ENCODE peak calls at places on chromosomes 11 and 22, in five cellular contexts. One of them, this sample, is unnamed.
A peak's percentile ranks its signal among the peaks of the same experiment; 100 is the strongest.

GRCh38 chr11:76918941-76919386 is 58.2 kb downstream of the ACER3 start:
- DNase-seq in heart left ventricle: no peak
- DNase-seq in lower leg skin: no peak
- DNase-seq in transverse colon: peak; percentile 15
- DNase-seq in gastrocnemius medialis: peak; percentile 9
- DNase-seq in this sample: peak; percentile 37

GRCh38 chr11:126943319-126943718 is 57.3 kb downstream of the KIRREL3 start:
- DNase-seq in heart left ventricle: no peak
- DNase-seq in lower leg skin: no peak
- DNase-seq in gastrocnemius medialis: no peak
- DNase-seq in transverse colon: no peak
- DNase-seq in this sample: no peak

GRCh38 chr11:132142102-132142501 is 771.7 kb downstream of the NTM start:
- DNase-seq in lower leg skin: no peak
- DNase-seq in heart left ventricle: no peak
- DNase-seq in transverse colon: no peak
- DNase-seq in gastrocnemius medialis: no peak
- DNase-seq in this sample: no peak

GRCh38 chr22:19821523-19822300 is 33.0 kb downstream of the GNB1L start:
- DNase-seq in transverse colon: no peak
- DNase-seq in heart left ventricle: peak; percentile 24
- DNase-seq in gastrocnemius medialis: no peak
- DNase-seq in lower leg skin: peak; percentile 78
- DNase-seq in this sample: no peak

GRCh38 chr11:116533186-116533825 is 239.5 kb downstream of the BUD13 start:
- DNase-seq in transverse colon: no peak
- DNase-seq in lower leg skin: peak; percentile 78
- DNase-seq in gastrocnemius medialis: no peak
- DNase-seq in heart left ventricle: no peak
- DNase-seq in this sample: no peak

GRCh38 chr22:33000342-33001280 is 57.6 kb downstream of the SYN3 start:
- DNase-seq in lower leg skin: peak; percentile 92
- DNase-seq in heart left ventricle: peak; percentile 54
- DNase-seq in gastrocnemius medialis: peak; percentile 25
- DNase-seq in transverse colon: peak; percentile 27
- DNase-seq in this sample: peak; percentile 47

GRCh38 chr11:12889243-12889642 is 119.9 kb upstream of the RASSF10 start:
- DNase-seq in lower leg skin: no peak
- DNase-seq in gastrocnemius medialis: peak; percentile 45
- DNase-seq in transverse colon: no peak
- DNase-seq in heart left ventricle: peak; percentile 43
- DNase-seq in this sample: no peak

GRCh38 chr22:24156146-24156914 is 25.0 kb upstream of the SUSD2 start:
- DNase-seq in heart left ventricle: no peak
- DNase-seq in transverse colon: peak; percentile 54
- DNase-seq in lower leg skin: no peak
- DNase-seq in gastrocnemius medialis: no peak
- DNase-seq in this sample: peak; percentile 85

GRCh38 chr22:17597217-17597616 is 31.3 kb downstream of the ATP6V1E1 start:
- DNase-seq in gastrocnemius medialis: no peak
- DNase-seq in transverse colon: no peak
- DNase-seq in lower leg skin: peak; percentile 13
- DNase-seq in heart left ventricle: no peak
- DNase-seq in this sample: no peak

GRCh38 chr11:72411623-72412532 is 22.5 kb downstream of the CLPB start:
- DNase-seq in transverse colon: peak; percentile 25
- DNase-seq in gastrocnemius medialis: peak; percentile 27
- DNase-seq in lower leg skin: no peak
- DNase-seq in heart left ventricle: no peak
- DNase-seq in this sample: peak; percentile 61

GRCh38 chr11:88280673-88281316 is 56.7 kb downstream of the CTSC start:
- DNase-seq in heart left ventricle: no peak
- DNase-seq in transverse colon: no peak
- DNase-seq in lower leg skin: no peak
- DNase-seq in gastrocnemius medialis: no peak
- DNase-seq in this sample: no peak

GRCh38 chr11:11555228-11555627 is 66.6 kb downstream of the GALNT18 start:
- DNase-seq in lower leg skin: no peak
- DNase-seq in transverse colon: no peak
- DNase-seq in gastrocnemius medialis: no peak
- DNase-seq in heart left ventricle: peak; percentile 71
- DNase-seq in this sample: no peak

GRCh38 chr11:130849215-130849568 is 67.1 kb downstream of the SNX19 start:
- DNase-seq in transverse colon: no peak
- DNase-seq in gastrocnemius medialis: no peak
- DNase-seq in lower leg skin: no peak
- DNase-seq in heart left ventricle: no peak
- DNase-seq in this sample: no peak

GRCh38 chr11:78957481-78958245 is 383.0 kb upstream of the NARS2 start:
- DNase-seq in heart left ventricle: no peak
- DNase-seq in lower leg skin: peak; percentile 29
- DNase-seq in transverse colon: no peak
- DNase-seq in gastrocnemius medialis: no peak
- DNase-seq in this sample: no peak

GRCh38 chr22:19869497-19870152 is 15.0 kb upstream of the GNB1L start:
- DNase-seq in lower leg skin: peak; percentile 56
- DNase-seq in gastrocnemius medialis: no peak
- DNase-seq in heart left ventricle: no peak
- DNase-seq in transverse colon: no peak
- DNase-seq in this sample: no peak

GRCh38 chr22:24751518-24751917 is 23.0 kb downstream of the PIWIL3 start:
- DNase-seq in lower leg skin: no peak
- DNase-seq in transverse colon: no peak
- DNase-seq in heart left ventricle: no peak
- DNase-seq in gastrocnemius medialis: no peak
- DNase-seq in this sample: no peak

GRCh38 chr11:33557201-33557600 is 143.4 kb downstream of the C11orf91 start:
- DNase-seq in heart left ventricle: no peak
- DNase-seq in gastrocnemius medialis: no peak
- DNase-seq in transverse colon: no peak
- DNase-seq in lower leg skin: no peak
- DNase-seq in this sample: no peak

GRCh38 chr11:115408036-115408911 is 95.9 kb downstream of the CADM1 start:
- DNase-seq in lower leg skin: no peak
- DNase-seq in heart left ventricle: no peak
- DNase-seq in transverse colon: no peak
- DNase-seq in gastrocnemius medialis: no peak
- DNase-seq in this sample: no peak

GRCh38 chr22:42138972-42139371 is 8.4 kb upstream of the CYP2D6 start:
- DNase-seq in transverse colon: no peak
- DNase-seq in heart left ventricle: no peak
- DNase-seq in gastrocnemius medialis: no peak
- DNase-seq in lower leg skin: no peak
- DNase-seq in this sample: no peak

GRCh38 chr11:75867778-75868374 is 52.9 kb downstream of the UVRAG start:
- DNase-seq in gastrocnemius medialis: no peak
- DNase-seq in transverse colon: no peak
- DNase-seq in lower leg skin: no peak
- DNase-seq in heart left ventricle: no peak
- DNase-seq in this sample: peak; percentile 51

GRCh38 chr11:105670811-105671210 is 60.9 kb downstream of the GRIA4 start:
- DNase-seq in transverse colon: no peak
- DNase-seq in gastrocnemius medialis: no peak
- DNase-seq in lower leg skin: no peak
- DNase-seq in heart left ventricle: no peak
- DNase-seq in this sample: no peak

GRCh38 chr11:9617960-9618359 is 44.5 kb downstream of the WEE1 start:
- DNase-seq in lower leg skin: no peak
- DNase-seq in gastrocnemius medialis: no peak
- DNase-seq in heart left ventricle: no peak
- DNase-seq in transverse colon: no peak
- DNase-seq in this sample: no peak

GRCh38 chr11:134334796-134335571 is 3.2 kb downstream of the GLB1L2 start:
- DNase-seq in lower leg skin: no peak
- DNase-seq in transverse colon: no peak
- DNase-seq in heart left ventricle: no peak
- DNase-seq in gastrocnemius medialis: no peak
- DNase-seq in this sample: no peak

GRCh38 chr11:125070699-125071254 is 7.7 kb downstream of the SLC37A2 start:
- DNase-seq in gastrocnemius medialis: peak; percentile 61
- DNase-seq in lower leg skin: peak; percentile 93
- DNase-seq in transverse colon: peak; percentile 66
- DNase-seq in heart left ventricle: peak; percentile 67
- DNase-seq in this sample: peak; percentile 82

GRCh38 chr11:876550-876949 is 33.9 kb downstream of the TSPAN4 start:
- DNase-seq in transverse colon: no peak
- DNase-seq in heart left ventricle: peak; percentile 77
- DNase-seq in lower leg skin: no peak
- DNase-seq in gastrocnemius medialis: peak; percentile 85
- DNase-seq in this sample: no peak

GRCh38 chr22:19086944-19087343 is 35.3 kb downstream of the DGCR2 start:
- DNase-seq in gastrocnemius medialis: no peak
- DNase-seq in transverse colon: no peak
- DNase-seq in lower leg skin: no peak
- DNase-seq in heart left ventricle: no peak
- DNase-seq in this sample: no peak

GRCh38 chr11:100719362-100719761 is 32.3 kb downstream of the ARHGAP42 start:
- DNase-seq in heart left ventricle: no peak
- DNase-seq in transverse colon: no peak
- DNase-seq in gastrocnemius medialis: no peak
- DNase-seq in lower leg skin: no peak
- DNase-seq in this sample: no peak

GRCh38 chr11:72752088-72752914 is at the start of gene ARAP1:
- DNase-seq in transverse colon: peak; percentile 83
- DNase-seq in lower leg skin: peak; percentile 95
- DNase-seq in gastrocnemius medialis: peak; percentile 66
- DNase-seq in heart left ventricle: peak; percentile 71
- DNase-seq in this sample: peak; percentile 95

GRCh38 chr22:17638182-17638431 is 450 bp upstream of the BCL2L13 start:
- DNase-seq in lower leg skin: no peak
- DNase-seq in gastrocnemius medialis: no peak
- DNase-seq in heart left ventricle: no peak
- DNase-seq in transverse colon: no peak
- DNase-seq in this sample: peak; percentile 40

GRCh38 chr22:29801796-29802195 is 34.6 kb downstream of the UQCR10 start:
- DNase-seq in gastrocnemius medialis: peak; percentile 39
- DNase-seq in transverse colon: no peak
- DNase-seq in lower leg skin: no peak
- DNase-seq in heart left ventricle: no peak
- DNase-seq in this sample: no peak

GRCh38 chr22:29810156-29810555 is 27.9 kb downstream of the ASCC2 start:
- DNase-seq in transverse colon: no peak
- DNase-seq in gastrocnemius medialis: no peak
- DNase-seq in lower leg skin: no peak
- DNase-seq in heart left ventricle: no peak
- DNase-seq in this sample: no peak

GRCh38 chr22:29801153-29801552 is 34.0 kb downstream of the UQCR10 start:
- DNase-seq in heart left ventricle: no peak
- DNase-seq in lower leg skin: no peak
- DNase-seq in transverse colon: no peak
- DNase-seq in gastrocnemius medialis: no peak
- DNase-seq in this sample: no peak

GRCh38 chr22:29803190-29803589 is 34.9 kb downstream of the ASCC2 start:
- DNase-seq in gastrocnemius medialis: no peak
- DNase-seq in lower leg skin: no peak
- DNase-seq in transverse colon: no peak
- DNase-seq in heart left ventricle: no peak
- DNase-seq in this sample: no peak

GRCh38 chr22:29804985-29805384 is 33.1 kb downstream of the ASCC2 start:
- DNase-seq in lower leg skin: no peak
- DNase-seq in transverse colon: no peak
- DNase-seq in heart left ventricle: no peak
- DNase-seq in gastrocnemius medialis: no peak
- DNase-seq in this sample: no peak
- TF ChIP-seq CTCF in lower leg skin: no peak
- TF ChIP-seq CTCF in transverse colon: no peak
- TF ChIP-seq CTCF in heart left ventricle: no peak
- TF ChIP-seq CTCF in gastrocnemius medialis: no peak
- TF ChIP-seq CTCF in this sample: no peak

GRCh38 chr11:45843158-45843924 is 3.9 kb upstream of the CRY2 start:
- DNase-seq in gastrocnemius medialis: peak; percentile 86
- DNase-seq in transverse colon: peak; percentile 96
- DNase-seq in lower leg skin: peak; percentile 98
- DNase-seq in heart left ventricle: peak; percentile 87
- DNase-seq in this sample: peak; percentile 83
- TF ChIP-seq CTCF in gastrocnemius medialis: peak; percentile 95
- TF ChIP-seq CTCF in transverse colon: peak; percentile 97
- TF ChIP-seq CTCF in lower leg skin: no peak
- TF ChIP-seq CTCF in heart left ventricle: peak; percentile 88
- TF ChIP-seq CTCF in this sample: peak; percentile 93

GRCh38 chr22:49852898-49853894 is at the start of gene ZBED4:
- DNase-seq in gastrocnemius medialis: peak; percentile 96
- DNase-seq in lower leg skin: peak; percentile 99
- DNase-seq in transverse colon: peak; percentile 99
- DNase-seq in heart left ventricle: peak; percentile 98
- DNase-seq in this sample: peak; percentile 100
- TF ChIP-seq CTCF in gastrocnemius medialis: no peak
- TF ChIP-seq CTCF in lower leg skin: no peak
- TF ChIP-seq CTCF in transverse colon: no peak
- TF ChIP-seq CTCF in heart left ventricle: no peak
- TF ChIP-seq CTCF in this sample: no peak

GRCh38 chr11:8352852-8353505 is 89.3 kb upstream of the LMO1 start:
- DNase-seq in heart left ventricle: no peak
- DNase-seq in lower leg skin: no peak
- DNase-seq in gastrocnemius medialis: no peak
- DNase-seq in transverse colon: no peak
- DNase-seq in this sample: no peak

GRCh38 chr11:8356216-8356615 is 92.5 kb upstream of the LMO1 start:
- DNase-seq in transverse colon: no peak
- DNase-seq in heart left ventricle: no peak
- DNase-seq in gastrocnemius medialis: no peak
- DNase-seq in lower leg skin: no peak
- DNase-seq in this sample: no peak

GRCh38 chr11:8356731-8357504 is 93.2 kb upstream of the LMO1 start:
- DNase-seq in transverse colon: no peak
- DNase-seq in lower leg skin: no peak
- DNase-seq in heart left ventricle: no peak
- DNase-seq in gastrocnemius medialis: no peak
- DNase-seq in this sample: no peak

GRCh38 chr11:8355418-8355742 is 91.7 kb upstream of the LMO1 start:
- DNase-seq in transverse colon: no peak
- DNase-seq in lower leg skin: no peak
- DNase-seq in gastrocnemius medialis: no peak
- DNase-seq in heart left ventricle: no peak
- DNase-seq in this sample: no peak

DNA sequence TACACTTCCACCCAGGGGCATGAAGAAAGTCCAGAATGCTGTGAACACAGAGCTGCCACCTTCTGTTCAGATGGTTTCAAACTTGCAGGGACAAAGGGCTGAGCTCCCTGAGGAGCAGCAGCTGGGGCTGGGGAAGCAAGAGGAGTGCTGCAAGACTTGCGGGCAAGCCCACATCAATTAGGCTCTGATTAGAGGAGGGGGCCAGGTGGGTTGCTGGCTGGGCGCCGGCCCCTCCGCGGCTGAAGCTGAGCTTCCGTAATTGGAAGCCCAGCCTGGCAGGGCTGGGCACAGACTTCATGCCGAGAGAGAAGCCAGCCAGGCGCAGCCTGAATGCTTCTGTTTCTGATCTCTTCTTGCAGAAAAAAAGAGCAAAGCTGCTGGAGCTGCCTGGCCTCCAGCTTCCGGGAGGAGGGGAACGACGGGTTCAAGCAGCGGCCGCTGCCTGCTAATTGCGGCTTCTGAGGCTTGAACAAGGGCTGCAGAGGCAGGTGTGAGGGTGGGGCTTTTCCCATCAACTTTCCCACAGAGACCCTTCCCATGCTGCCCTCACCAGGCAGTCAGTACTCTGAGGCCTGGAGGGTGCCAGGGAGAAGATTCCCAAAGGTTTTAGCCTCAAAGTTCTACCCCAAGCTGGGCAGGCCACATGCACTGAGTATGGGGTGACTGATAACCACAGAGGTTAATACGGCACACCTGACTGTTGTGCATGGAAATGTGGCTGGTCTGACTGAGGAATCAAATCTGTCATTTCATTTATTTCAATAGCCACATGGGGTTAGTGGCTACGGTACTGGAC is 91.1 kb upstream of the LMO1 start:
- DNase-seq in transverse colon: no peak
- DNase-seq in lower leg skin: no peak
- DNase-seq in gastrocnemius medialis: no peak
- DNase-seq in heart left ventricle: no peak
- DNase-seq in this sample: no peak
- TF ChIP-seq CTCF in transverse colon: no peak
- TF ChIP-seq CTCF in lower leg skin: no peak
- TF ChIP-seq CTCF in gastrocnemius medialis: no peak
- TF ChIP-seq CTCF in heart left ventricle: no peak
- TF ChIP-seq CTCF in this sample: no peak